ENCODE peak calls at places on chromosomes 12 and 14, in eight cellular contexts. T, J, W, F, B, Y, I and E are unnamed samples.

GRCh38 chr12:10130042-10130441 is at the start of gene CLEC7A:
- DNase-seq in T (no peak), J (no peak), W (no peak), F (no peak), B (no peak), Y (no peak), I (no peak), E (no peak)

GRCh38 chr12:14567311-14568195 is at the start of gene PLBD1:
- DNase-seq in T (peak), J (peak), W (peak), F (peak), B (peak), Y (peak), I (peak), E (peak)

GRCh38 chr14:75554482-75554881 is 23.9 kb upstream of the FLVCR2 start:
- DNase-seq in T (no peak), J (peak), W (no peak), F (no peak), B (no peak), Y (no peak), I (peak), E (no peak)

GRCh38 chr14:88384653-88385205 is 728 bp upstream of the SPATA7 start:
- DNase-seq in T (no peak), J (no peak), W (no peak), F (no peak), B (peak), Y (no peak), I (peak), E (no peak)

GRCh38 chr12:22164101-22164500 is 118.1 kb downstream of the CMAS start:
- DNase-seq in T (no peak), J (no peak), W (no peak), F (no peak), B (no peak), Y (no peak), I (no peak), E (no peak)

GRCh38 chr12:31574803-31575573 is 15.9 kb downstream of the DENND5B start:
- DNase-seq in T (no peak), J (peak), W (no peak), F (no peak), B (no peak), Y (no peak), I (peak), E (no peak)

GRCh38 chr12:54232790-54233189 is 44.0 kb upstream of the SMUG1 start:
- DNase-seq in T (no peak), J (peak), W (no peak), F (no peak), B (no peak), Y (no peak), I (peak), E (no peak)

GRCh38 chr14:105484069-105484996 is 2.4 kb upstream of the CRIP1 start:
- DNase-seq in T (peak), J (peak), W (no peak), F (no peak), B (no peak), Y (no peak), I (peak), E (peak)

GRCh38 chr12:61870658-61871559 is 389.3 kb upstream of the USP15 start:
- DNase-seq in T (no peak), J (no peak), W (no peak), F (no peak), B (no peak), Y (no peak), I (no peak), E (no peak)
- H3K4me3 ChIP-seq in T (no peak), J (no peak), W (no peak), F (no peak), B (no peak), Y (no peak), I (no peak), E (no peak)

DNA sequence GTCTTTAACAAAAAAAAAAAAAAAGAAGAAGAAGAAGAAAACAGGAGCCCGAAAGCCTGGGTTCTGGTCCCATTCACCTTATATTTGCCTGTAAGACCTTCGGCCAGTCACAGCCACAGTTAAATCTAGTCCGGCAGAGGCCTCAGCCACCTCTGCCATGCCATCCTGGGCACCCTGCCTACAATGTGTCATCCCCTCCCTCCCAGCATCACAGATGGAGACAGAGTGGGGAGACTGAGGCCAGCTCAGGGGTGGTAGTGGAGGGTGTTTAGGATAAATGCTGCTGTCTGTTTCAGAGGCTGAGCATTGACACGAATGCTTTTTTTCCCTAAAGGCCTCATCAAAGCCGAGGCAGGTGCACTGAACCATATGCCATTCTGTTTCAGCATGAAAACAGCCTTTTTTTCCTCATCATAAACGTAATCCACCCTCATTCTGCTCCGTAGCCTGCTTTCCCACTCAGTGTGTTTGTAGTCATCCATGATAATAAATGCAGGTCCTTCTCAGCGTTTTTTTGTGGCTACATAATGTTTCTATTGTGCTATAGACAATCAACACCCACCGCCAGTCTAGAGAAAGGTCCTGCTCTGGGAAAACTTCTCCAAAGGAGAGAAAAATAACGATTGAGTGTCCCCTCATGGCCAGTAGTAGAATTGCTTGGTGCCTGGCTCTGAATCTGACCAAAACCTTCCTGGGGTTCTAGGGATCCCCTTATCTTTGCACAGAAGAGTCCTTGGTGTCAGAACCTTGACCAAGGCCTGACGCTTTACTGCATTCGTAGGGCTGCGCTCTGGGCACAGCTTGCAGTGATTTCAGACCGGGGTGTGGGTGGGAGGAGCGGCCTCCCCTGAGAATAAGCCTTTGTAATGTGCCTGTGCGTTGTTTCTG is 41.1 kb upstream of the TSPAN9 start:
- DNase-seq in T (no peak), J (no peak), W (no peak), F (no peak), B (no peak), Y (no peak), I (peak), E (no peak)
- TF ChIP-seq CTCF in T (no peak), J (peak), W (no peak), F (no peak), B (no peak), Y (no peak), I (peak), E (no peak)

DNA sequence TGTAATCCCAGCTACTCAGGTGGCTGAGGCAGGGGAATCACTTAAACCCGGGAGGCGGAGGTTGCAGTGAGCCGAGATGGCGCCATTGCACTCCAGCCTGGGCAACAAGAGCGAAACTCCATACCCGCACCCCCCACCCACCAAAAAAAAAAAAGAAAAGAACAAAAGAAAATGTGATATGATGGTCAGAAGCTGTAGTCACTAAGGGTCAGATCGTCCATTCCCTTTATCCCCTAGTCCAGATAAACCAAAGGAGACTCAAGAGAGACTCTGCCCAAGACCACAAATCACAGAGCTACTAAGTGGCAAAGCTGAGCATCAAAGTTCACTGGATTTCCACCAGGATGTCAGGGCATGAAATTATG is 3.2 kb downstream of the PPTC7 start:
- DNase-seq in T (no peak), J (no peak), W (no peak), F (no peak), B (no peak), Y (no peak), I (no peak), E (no peak)
- H3K4me3 ChIP-seq in T (no peak), J (no peak), W (no peak), F (no peak), B (no peak), Y (peak), I (no peak), E (no peak)

GRCh38 chr14:64337901-64338615 is 43.9 kb upstream of the ESR2 start:
- DNase-seq in T (no peak), J (peak), W (peak), F (no peak), B (peak), Y (no peak), I (peak), E (peak)
- TF ChIP-seq CTCF in T (no peak), J (peak), W (no peak), F (no peak), B (no peak), Y (no peak), I (peak), E (no peak)

GRCh38 chr14:95875831-95876768 is 532 bp upstream of the TUNAR start:
- DNase-seq in T (no peak), J (no peak), W (no peak), F (no peak), B (no peak), Y (no peak), I (no peak), E (no peak)
- H3K4me3 ChIP-seq in T (peak), J (no peak), W (peak), F (no peak), B (no peak), Y (peak), I (no peak), E (no peak)

DNA sequence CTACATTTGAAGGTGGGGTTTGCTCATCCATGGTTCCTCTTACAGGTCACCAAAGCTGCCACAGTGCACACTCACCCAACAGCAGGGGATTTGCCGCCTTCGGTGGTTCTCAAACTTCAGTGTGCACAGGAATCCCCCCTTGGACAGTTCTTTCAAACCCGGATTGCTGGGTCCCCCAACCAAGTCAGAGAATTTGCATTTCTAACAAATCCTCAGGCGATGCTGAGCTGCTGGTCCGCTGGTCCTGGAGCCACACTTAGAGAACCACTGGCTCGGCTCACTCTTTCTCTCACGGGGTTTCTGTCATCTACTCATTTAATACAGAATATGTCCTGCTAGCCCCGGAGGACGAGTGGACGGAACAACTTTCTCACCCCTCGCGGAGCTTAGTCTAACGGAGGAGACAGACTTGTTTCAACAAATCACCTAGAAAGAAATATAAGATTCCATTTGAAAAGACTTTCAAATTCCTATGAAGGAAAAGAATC is 24.1 kb upstream of the ZFP36L1 start:
- DNase-seq in T (no peak), J (no peak), W (no peak), F (no peak), B (no peak), Y (no peak), I (no peak), E (no peak)
- TF ChIP-seq CTCF in T (no peak), J (no peak), W (no peak), F (peak), B (peak), Y (no peak), I (no peak), E (no peak)

GRCh38 chr14:100734031-100734990 is 7.6 kb downstream of the DLK1 start:
- DNase-seq in T (peak), J (no peak), W (no peak), F (peak), B (no peak), Y (no peak), I (no peak), E (no peak)
- H3K4me3 ChIP-seq in T (no peak), J (no peak), W (no peak), F (no peak), B (no peak), Y (no peak), I (no peak), E (no peak)

GRCh38 chr12:64608901-64609542 is 1.3 kb upstream of the RASSF3 start:
- DNase-seq in T (no peak), J (peak), W (peak), F (no peak), B (no peak), Y (no peak), I (peak), E (peak)
- TF ChIP-seq CTCF in T (no peak), J (no peak), W (no peak), F (no peak), B (no peak), Y (no peak), I (no peak), E (no peak)

DNA sequence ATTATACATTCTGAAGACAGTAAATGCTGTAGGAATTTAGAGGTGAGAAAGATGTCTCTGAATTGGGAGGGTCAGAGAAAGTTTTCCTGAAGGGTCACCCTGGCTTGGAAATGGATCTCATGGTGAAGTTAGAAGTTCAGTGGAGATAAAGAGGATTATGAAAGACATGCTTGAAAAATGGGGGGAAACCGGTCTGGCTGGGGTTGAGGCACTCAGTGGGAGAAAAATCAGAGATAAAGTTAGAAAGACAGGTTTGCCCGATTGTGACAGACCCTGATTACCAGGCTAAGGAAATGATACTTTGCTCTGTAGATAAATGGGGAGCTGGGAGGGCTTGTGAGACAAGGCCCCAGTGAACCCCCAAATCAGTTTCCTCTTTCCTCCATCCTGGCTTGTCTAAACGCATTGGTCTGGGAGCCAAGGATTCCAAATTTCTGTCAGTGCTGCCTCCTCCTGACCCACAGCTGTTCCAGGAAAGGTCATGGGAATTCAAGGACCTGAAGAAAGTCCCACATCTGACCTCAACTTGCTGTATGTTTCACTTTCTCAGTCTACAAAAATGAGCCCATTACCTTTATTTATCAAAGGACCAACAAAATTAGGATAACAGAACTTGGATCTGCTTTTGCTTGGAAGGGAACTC is 3.6 kb upstream of the RNASE7 start:
- DNase-seq in T (no peak), J (no peak), W (no peak), F (no peak), B (no peak), Y (no peak), I (no peak), E (no peak)
- H3K4me3 ChIP-seq in T (no peak), J (no peak), W (no peak), F (no peak), B (no peak), Y (peak), I (no peak), E (no peak)

DNA sequence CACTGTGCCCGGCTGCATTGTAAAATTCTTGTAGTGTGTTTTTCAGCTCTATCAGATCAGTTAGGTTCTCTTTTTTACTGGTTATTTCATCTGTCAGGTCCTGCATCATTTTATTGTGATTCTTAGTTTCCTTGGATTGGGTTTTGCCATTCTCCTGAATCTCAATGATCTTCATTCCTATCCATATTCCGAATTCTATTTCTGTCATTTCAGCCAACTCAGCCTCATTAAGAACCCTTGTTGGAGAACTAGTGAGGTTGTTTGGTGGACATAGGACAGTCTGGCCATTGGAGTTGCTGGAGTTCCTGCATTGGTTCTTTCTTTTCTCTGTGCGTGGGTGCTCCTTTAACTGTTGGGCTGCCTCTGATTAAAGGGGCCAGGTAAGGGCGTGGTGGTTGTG is 5.6 kb upstream of the C1S start:
- DNase-seq in T (no peak), J (no peak), W (no peak), F (no peak), B (no peak), Y (no peak), I (no peak), E (no peak)
- TF ChIP-seq CTCF in T (no peak), J (no peak), W (no peak), F (no peak), B (no peak), Y (no peak), I (no peak), E (no peak)